ENCODE peak calls at places on chromosomes 7 and 10, in ten cellular contexts. O, F, Y, A, W, R, H, I, B and M are unnamed samples.
A peak's percentile ranks its signal among the peaks of the same experiment; 100 is the strongest.

GRCh38 chr7:143504937-143505297 is 27.2 kb downstream of the TAS2R41 start:
- DNase-seq in O (no peak), F (no peak), Y (peak; percentile 28), A (no peak), W (no peak), R (peak; percentile 18), H (no peak), I (no peak), B (no peak), M (no peak)

GRCh38 chr7:133053321-133053891 is 28.5 kb downstream of the CHCHD3 start:
- DNase-seq in O (peak; percentile 96), F (no peak), Y (peak; percentile 95), A (peak; percentile 54), W (no peak), R (peak; percentile 88), H (no peak), I (no peak), B (peak; percentile 76), M (peak; percentile 31)

GRCh38 chr10:46216836-46217748 is 69.7 kb upstream of the ANTXRL start:
- DNase-seq in O (no peak), F (no peak), Y (no peak), A (no peak), W (no peak), R (no peak), H (no peak), I (no peak), B (no peak), M (peak; percentile 32)

GRCh38 chr10:118062798-118063238 is 16.1 kb upstream of the RAB11FIP2 start:
- DNase-seq in O (no peak), F (no peak), Y (no peak), A (no peak), W (no peak), R (no peak), H (no peak), I (no peak), B (no peak), M (no peak)

GRCh38 chr7:47453093-47454056 is 128.5 kb downstream of the TNS3 start:
- DNase-seq in O (peak; percentile 84), F (no peak), Y (peak; percentile 96), A (no peak), W (no peak), R (peak; percentile 68), H (no peak), I (no peak), B (peak; percentile 78), M (no peak)

GRCh38 chr7:46651561-46652088 is 730.6 kb upstream of the IGFBP3 start:
- DNase-seq in O (no peak), F (no peak), Y (no peak), A (peak; percentile 95), W (no peak), R (no peak), H (no peak), I (no peak), B (no peak), M (no peak)

GRCh38 chr10:24453404-24453830 is 244.5 kb downstream of the KIAA1217 start:
- DNase-seq in O (no peak), F (no peak), Y (peak; percentile 56), A (no peak), W (no peak), R (no peak), H (no peak), I (no peak), B (no peak), M (no peak)

GRCh38 chr7:1240296-1240820 is 7.7 kb downstream of the UNCX start:
- DNase-seq in O (no peak), F (no peak), Y (no peak), A (no peak), W (no peak), R (no peak), H (no peak), I (no peak), B (no peak), M (no peak)

GRCh38 chr7:70178787-70179186 is 580.5 kb downstream of the AUTS2 start:
- DNase-seq in O (no peak), F (no peak), Y (no peak), A (peak; percentile 48), W (no peak), R (no peak), H (no peak), I (no peak), B (no peak), M (no peak)

GRCh38 chr10:6275022-6275997 is 72.6 kb downstream of the PFKFB3 start:
- DNase-seq in O (peak; percentile 98), F (peak; percentile 61), Y (peak; percentile 95), A (peak; percentile 93), W (peak; percentile 96), R (peak; percentile 96), H (no peak), I (no peak), B (peak; percentile 94), M (peak; percentile 68)
- TF ChIP-seq CTCF in O (peak; percentile 50), F (no peak), Y (no peak), A (no peak), W (no peak), R (no peak), H (no peak), I (no peak), B (peak; percentile 16), M (no peak)

GRCh38 chr10:84256510-84257342 is 11.9 kb downstream of the RGR start:
- DNase-seq in O (peak; percentile 31), F (peak; percentile 64), Y (peak; percentile 44), A (no peak), W (peak; percentile 76), R (peak; percentile 67), H (peak; percentile 70), I (peak; percentile 72), B (no peak), M (no peak)
- TF ChIP-seq CTCF in O (peak; percentile 84), F (peak; percentile 70), Y (peak; percentile 69), A (peak; percentile 62), W (peak; percentile 72), R (peak; percentile 81), H (peak; percentile 81), I (peak; percentile 70), B (peak; percentile 51), M (peak; percentile 63)

GRCh38 chr10:127815147-127815546 is 77.6 kb downstream of the CLRN3 start:
- DNase-seq in O (no peak), F (no peak), Y (no peak), A (no peak), W (no peak), R (no peak), H (no peak), I (no peak), B (no peak), M (no peak)
- TF ChIP-seq CTCF in O (no peak), F (peak; percentile 31), Y (no peak), A (no peak), W (no peak), R (peak; percentile 2), H (peak; percentile 51), I (peak; percentile 8), B (peak; percentile 20), M (no peak)

DNA sequence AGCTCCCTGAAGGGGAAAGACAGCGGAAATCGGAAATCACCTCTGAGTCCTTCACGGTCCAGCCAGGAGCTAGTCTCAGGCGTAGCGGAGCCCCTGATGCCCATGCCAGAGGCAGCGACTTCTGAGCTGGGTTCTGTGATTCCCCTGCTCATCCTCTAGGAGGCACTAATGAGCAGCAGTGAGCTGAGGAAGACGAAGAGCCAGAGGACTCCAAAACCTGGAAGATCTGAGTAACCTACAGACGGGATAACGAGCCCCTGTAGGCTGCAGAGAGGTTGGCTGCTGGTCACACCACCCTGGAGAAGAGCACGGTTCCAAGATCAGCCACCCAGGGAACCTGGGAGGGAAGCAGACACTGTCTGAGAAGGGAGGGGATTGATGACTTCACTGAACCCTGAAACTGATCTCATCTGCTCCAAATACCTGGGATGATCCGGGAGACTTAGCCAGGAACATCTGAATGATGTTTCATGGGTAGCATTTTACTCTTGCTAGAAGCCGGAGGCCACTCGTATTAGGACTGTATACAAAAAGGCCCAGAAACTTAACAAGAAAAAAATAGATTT is 304.1 kb downstream of the PAXIP1 start:
- DNase-seq in O (no peak), F (no peak), Y (no peak), A (no peak), W (no peak), R (no peak), H (peak; percentile 49), I (no peak), B (no peak), M (no peak)
- TF ChIP-seq CTCF in O (peak; percentile 3), F (peak; percentile 36), Y (no peak), A (peak; percentile 14), W (peak; percentile 44), R (peak; percentile 9), H (peak; percentile 66), I (peak; percentile 71), B (no peak), M (no peak)

DNA sequence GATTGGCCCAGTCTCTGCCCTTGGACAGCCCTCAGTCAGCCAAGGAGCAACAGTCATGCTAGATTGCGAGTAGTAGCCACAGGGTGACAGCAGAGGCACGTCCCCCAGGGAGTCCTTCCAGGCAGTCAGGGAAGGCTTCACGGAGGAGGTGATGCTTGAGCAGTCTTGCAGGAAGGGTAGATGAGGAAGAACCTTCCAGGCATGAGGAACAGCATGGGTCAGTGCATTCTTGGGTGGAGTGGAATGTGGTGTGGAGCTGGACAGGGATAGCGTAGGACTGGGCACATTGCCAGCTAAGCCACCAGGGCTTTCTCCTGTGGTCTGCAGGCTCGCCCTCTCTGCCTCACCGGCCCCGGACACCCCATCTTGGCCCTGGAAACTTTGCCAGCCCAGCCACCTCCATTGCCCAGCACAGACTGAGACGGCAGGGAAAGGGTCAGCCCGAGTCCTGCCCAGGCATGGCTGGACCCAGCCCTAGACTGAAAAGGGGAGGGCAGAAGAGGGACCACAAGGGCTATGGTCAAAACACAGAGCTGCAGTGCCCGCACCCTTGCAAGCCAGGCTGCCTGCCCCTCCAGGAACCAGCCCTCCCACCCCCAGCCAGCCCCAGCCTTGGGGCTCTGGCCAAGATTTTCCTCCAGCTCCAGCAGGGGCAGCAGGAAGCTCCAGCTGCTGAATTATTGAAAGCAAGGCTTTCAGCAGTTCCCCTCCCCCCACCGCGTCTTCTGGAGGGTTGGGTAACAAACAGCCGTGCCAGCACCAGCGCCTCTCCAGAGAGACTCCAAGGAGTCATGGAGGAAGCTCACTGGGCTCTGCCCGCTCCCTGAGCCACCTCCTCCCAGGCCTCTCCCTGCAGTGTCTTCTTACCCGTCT is 18.7 kb downstream of the SRRM3 start:
- DNase-seq in O (peak; percentile 18), F (peak; percentile 49), Y (peak; percentile 58), A (no peak), W (no peak), R (peak; percentile 79), H (peak; percentile 46), I (peak; percentile 85), B (no peak), M (no peak)
- TF ChIP-seq CTCF in O (peak; percentile 28), F (no peak), Y (peak; percentile 20), A (no peak), W (no peak), R (peak; percentile 5), H (no peak), I (peak; percentile 42), B (peak; percentile 6), M (no peak)

DNA sequence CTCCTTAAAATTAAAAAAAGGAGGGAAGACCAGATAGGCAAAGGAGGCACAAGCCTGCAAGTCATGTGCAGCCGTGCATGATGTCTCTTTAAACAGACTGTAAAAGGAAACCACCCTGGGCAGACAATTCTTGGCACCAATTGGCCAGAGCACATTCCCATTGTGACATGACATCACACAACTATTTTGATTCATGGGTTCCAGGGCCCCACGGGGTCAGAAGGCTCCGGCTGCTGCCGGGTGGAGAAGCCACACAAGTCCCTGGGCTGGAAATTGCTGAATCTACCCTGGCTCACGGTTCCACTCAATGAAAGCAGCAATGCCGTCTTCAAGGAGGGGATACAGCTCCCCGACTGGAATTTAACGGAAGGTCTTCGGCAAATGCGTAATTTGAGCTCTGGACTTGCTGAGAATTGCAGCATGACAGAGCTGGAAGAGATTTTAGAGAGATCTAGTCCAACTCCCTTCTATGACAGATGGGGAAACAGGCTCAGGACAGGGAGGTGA is 140.5 kb downstream of the PRKAG2 start:
- DNase-seq in O (peak; percentile 98), F (no peak), Y (peak; percentile 99), A (no peak), W (no peak), R (peak; percentile 96), H (peak; percentile 28), I (peak; percentile 53), B (peak; percentile 86), M (no peak)
- TF ChIP-seq CTCF in O (peak; percentile 76), F (no peak), Y (peak; percentile 62), A (no peak), W (no peak), R (peak; percentile 19), H (no peak), I (peak; percentile 32), B (peak; percentile 24), M (no peak)